ENCODE peak calls at places on chromosomes 11 and 22, in nine cellular contexts. U is nephron progenitor cell, R is choroid plexus epithelial cell, V is AG04449, S is GM06990, J is Calu3, P is ascending aorta, K is progenitor cell of endocrine pancreas, F is astrocyte of the spinal cord. A is an unnamed sample.
A peak's percentile ranks its signal among the peaks of the same experiment; 100 is the strongest.

GRCh38 chr11:64868904-64869570 is 9.4 kb downstream of the EHD1 start:
- DNase-seq in U (no peak), R (peak; percentile 77), V (no peak), S (peak; percentile 61), J (peak; percentile 40), P (no peak), K (no peak), F (peak; percentile 90), A (no peak)

GRCh38 chr11:86814775-86815174 is 14.4 kb downstream of the PRSS23 start:
- DNase-seq in U (no peak), R (peak; percentile 45), V (peak; percentile 64), S (no peak), J (no peak), P (no peak), K (no peak), F (peak; percentile 66), A (no peak)

GRCh38 chr11:42145311-42145710 is 685.9 kb upstream of the LRRC4C start:
- DNase-seq in U (no peak), R (no peak), V (peak; percentile 4), S (no peak), J (no peak), P (no peak), K (no peak), F (no peak), A (no peak)

GRCh38 chr11:13680501-13681264 is 12.2 kb downstream of the FAR1 start:
- DNase-seq in U (no peak), R (peak; percentile 44), V (no peak), S (no peak), J (no peak), P (no peak), K (no peak), F (peak; percentile 17), A (no peak)

GRCh38 chr22:20069331-20070042 is 10.6 kb upstream of the DGCR8 start:
- DNase-seq in U (no peak), R (no peak), V (no peak), S (no peak), J (no peak), P (no peak), K (no peak), F (no peak), A (no peak)

GRCh38 chr11:66478823-66479740 is 1.2 kb upstream of the DPP3 start:
- DNase-seq in U (peak; percentile 45), R (peak; percentile 50), V (no peak), S (no peak), J (peak; percentile 42), P (peak; percentile 78), K (no peak), F (no peak), A (peak; percentile 61)

GRCh38 chr22:30196141-30196866 is 50.3 kb downstream of the LIF start:
- DNase-seq in U (peak; percentile 79), R (peak; percentile 100), V (peak; percentile 100), S (peak; percentile 76), J (peak; percentile 97), P (peak; percentile 91), K (peak; percentile 25), F (peak; percentile 100), A (peak; percentile 55)

GRCh38 chr11:116723511-116723910 is 49.3 kb downstream of the BUD13 start:
- DNase-seq in U (no peak), R (no peak), V (no peak), S (no peak), J (no peak), P (no peak), K (no peak), F (no peak), A (no peak)

GRCh38 chr11:31968774-31969433 is 122.0 kb upstream of the RCN1 start:
- DNase-seq in U (no peak), R (peak; percentile 51), V (peak; percentile 28), S (no peak), J (no peak), P (no peak), K (no peak), F (peak; percentile 72), A (no peak)

GRCh38 chr11:6653656-6654055 is 2.0 kb downstream of the DCHS1 start:
- DNase-seq in U (no peak), R (no peak), V (no peak), S (no peak), J (no peak), P (no peak), K (no peak), F (no peak), A (no peak)

GRCh38 chr11:6650980-6651379 is 4.6 kb downstream of the DCHS1 start:
- DNase-seq in U (no peak), R (no peak), V (no peak), S (no peak), J (no peak), P (no peak), K (no peak), F (no peak), A (no peak)

GRCh38 chr11:6654281-6655019 is 1.2 kb downstream of the DCHS1 start:
- DNase-seq in U (no peak), R (no peak), V (no peak), S (no peak), J (no peak), P (no peak), K (no peak), F (no peak), A (no peak)

GRCh38 chr11:6655020-6655789 is 404 bp downstream of the DCHS1 start:
- DNase-seq in U (peak; percentile 62), R (no peak), V (no peak), S (no peak), J (no peak), P (peak; percentile 81), K (peak; percentile 31), F (no peak), A (no peak)

DNA sequence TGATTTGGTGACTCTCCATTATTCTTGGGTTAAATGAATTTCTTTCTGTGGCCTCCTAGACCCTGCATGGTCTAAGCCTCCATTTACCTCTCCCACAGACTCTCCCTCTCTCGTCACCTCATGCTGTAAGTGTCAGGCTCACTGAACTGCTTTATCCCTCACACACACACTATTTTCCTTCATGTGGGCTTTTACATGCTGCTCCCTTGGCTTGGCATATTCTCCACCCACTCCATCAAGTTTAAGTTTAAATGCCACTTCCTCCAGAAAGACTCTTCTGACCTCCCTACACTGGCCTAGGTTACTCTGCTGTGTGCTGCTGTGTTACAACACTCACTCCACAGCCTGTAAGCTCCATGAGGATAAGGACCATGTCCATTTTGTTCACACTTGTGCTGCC is 2.6 kb downstream of the DCHS1 start:
- DNase-seq in U (no peak), R (no peak), V (no peak), S (no peak), J (no peak), P (no peak), K (no peak), F (no peak), A (no peak)
- TF ChIP-seq CTCF in U (no peak), R (no peak), V (no peak), S (no peak), J (no peak), P (no peak), K (no peak), F (no peak), A (no peak)

GRCh38 chr11:76836613-76837291 is 24.0 kb upstream of the ACER3 start:
- DNase-seq in U (no peak), R (no peak), V (no peak), S (no peak), J (no peak), P (no peak), K (no peak), F (no peak), A (no peak)
- TF ChIP-seq CTCF in U (no peak), R (peak; percentile 27), V (no peak), S (no peak), J (no peak), P (no peak), K (no peak), F (peak; percentile 4), A (no peak)

GRCh38 chr11:15901790-15902189 is 454.6 kb downstream of the SOX6 start:
- DNase-seq in U (no peak), R (no peak), V (no peak), S (no peak), J (peak; percentile 30), P (no peak), K (no peak), F (no peak), A (no peak)

GRCh38 chr11:15905334-15905733 is 451.0 kb downstream of the SOX6 start:
- DNase-seq in U (no peak), R (no peak), V (no peak), S (no peak), J (no peak), P (no peak), K (no peak), F (no peak), A (no peak)

GRCh38 chr11:15903246-15903645 is 453.1 kb downstream of the SOX6 start:
- DNase-seq in U (no peak), R (no peak), V (no peak), S (no peak), J (peak; percentile 17), P (no peak), K (no peak), F (no peak), A (no peak)

GRCh38 chr11:15897211-15897960 is 459.0 kb downstream of the SOX6 start:
- DNase-seq in U (no peak), R (peak; percentile 47), V (no peak), S (no peak), J (peak; percentile 13), P (no peak), K (no peak), F (no peak), A (no peak)

GRCh38 chr11:15901046-15901445 is 455.3 kb downstream of the SOX6 start:
- DNase-seq in U (peak; percentile 19), R (no peak), V (no peak), S (no peak), J (peak; percentile 57), P (no peak), K (peak; percentile 24), F (no peak), A (no peak)
- TF ChIP-seq CTCF in U (no peak), R (no peak), V (no peak), S (no peak), J (peak; percentile 46), P (no peak), K (peak; percentile 61), F (no peak), A (no peak)

GRCh38 chr11:5129457-5129877 is 8.7 kb downstream of the OR52A5 start:
- DNase-seq in U (no peak), R (peak; percentile 43), V (no peak), S (no peak), J (no peak), P (no peak), K (no peak), F (no peak), A (no peak)

GRCh38 chr11:5136246-5136645 is 1.9 kb downstream of the OR52A5 start:
- DNase-seq in U (no peak), R (no peak), V (no peak), S (no peak), J (no peak), P (no peak), K (no peak), F (no peak), A (no peak)

DNA sequence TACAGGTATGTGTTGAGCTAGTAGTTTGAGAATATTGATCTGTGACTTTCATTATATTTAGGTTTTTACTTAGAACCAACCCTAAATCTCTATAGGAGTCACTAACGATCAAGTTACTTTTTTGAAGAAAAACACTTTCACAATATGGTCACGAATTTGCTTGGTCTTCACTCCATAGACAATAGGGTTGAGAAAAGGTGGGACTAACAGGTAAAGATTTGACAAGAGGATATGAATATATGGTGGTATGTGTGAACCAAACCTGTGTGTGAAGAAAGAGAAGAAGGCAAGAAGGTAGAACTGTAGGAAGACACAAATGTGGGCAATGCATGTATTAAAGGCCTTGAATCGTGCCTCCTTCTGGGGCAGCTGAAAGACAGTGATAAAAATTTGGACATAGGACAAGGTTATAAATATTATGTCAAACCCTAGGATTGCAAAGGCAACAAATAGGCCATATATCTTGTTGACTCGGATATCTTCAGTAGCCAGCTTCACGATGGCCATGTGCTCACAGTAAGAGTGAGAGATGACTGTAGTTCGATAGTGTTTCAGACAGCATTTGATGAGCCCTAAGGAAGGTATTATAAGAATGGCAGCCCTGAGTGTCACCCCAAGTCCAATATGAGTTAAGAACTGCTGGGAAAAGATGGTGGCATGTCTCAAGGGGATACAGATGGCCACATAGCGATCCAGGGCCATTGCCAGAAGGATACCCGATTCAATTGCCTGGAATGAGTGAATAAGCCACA is 6.4 kb downstream of the OR52A5 start:
- DNase-seq in U (no peak), R (no peak), V (no peak), S (no peak), J (no peak), P (no peak), K (no peak), F (no peak), A (no peak)
- TF ChIP-seq CTCF in U (no peak), R (no peak), V (no peak), S (no peak), J (no peak), P (no peak), K (no peak), F (no peak), A (no peak)

A was measured in GM10248.